ENCODE peak calls at places on chromosomes 2 and 18, in eight cellular contexts. F is BJ, D is LHCN-M2, E is NCI-H1105 treated with DMSO at 0.1 percent for 48 hours, R is kidney epithelial cell, I is K562, X is ureter, V is mucosa of descending colon. Q is an unnamed sample.

GRCh38 chr2:182854405-182855105 is 11.9 kb downstream of the FRZB start:
- DNase-seq in F (no peak), D (no peak), E (no peak), R (no peak), I (no peak), X (no peak), V (no peak), Q (no peak)

GRCh38 chr2:233100192-233100998 is 40.3 kb downstream of the INPP5D start:
- DNase-seq in F (no peak), D (no peak), E (no peak), R (no peak), I (no peak), X (no peak), V (no peak), Q (no peak)

GRCh38 chr2:191845248-191845715 is 1.6 kb downstream of the CAVIN2 start:
- DNase-seq in F (no peak), D (peak), E (no peak), R (no peak), I (peak), X (peak), V (no peak), Q (no peak)

GRCh38 chr18:37322497-37323035 is 243.0 kb downstream of the CELF4 start:
- DNase-seq in F (no peak), D (peak), E (peak), R (no peak), I (peak), X (no peak), V (peak), Q (peak)

GRCh38 chr2:45236268-45236667 is 227.0 kb upstream of the SIX2 start:
- DNase-seq in F (no peak), D (no peak), E (no peak), R (no peak), I (no peak), X (no peak), V (no peak), Q (no peak)

GRCh38 chr18:79396431-79397287 is 929 bp downstream of the NFATC1 start:
- DNase-seq in F (no peak), D (peak), E (no peak), R (no peak), I (peak), X (no peak), V (no peak), Q (no peak)

GRCh38 chr2:49003206-49003605 is 151.1 kb downstream of the FSHR start:
- DNase-seq in F (no peak), D (no peak), E (no peak), R (no peak), I (no peak), X (no peak), V (no peak), Q (no peak)

GRCh38 chr2:65056990-65057375 is 767 bp downstream of the CEP68 start:
- DNase-seq in F (no peak), D (no peak), E (no peak), R (no peak), I (no peak), X (no peak), V (no peak), Q (no peak)

GRCh38 chr2:239015769-239016675 is 168.1 kb downstream of the TWIST2 start:
- DNase-seq in F (no peak), D (no peak), E (no peak), R (no peak), I (no peak), X (no peak), V (no peak), Q (no peak)

GRCh38 chr2:127176371-127177311 is 43.5 kb downstream of the CYP27C1 start:
- DNase-seq in F (peak), D (peak), E (no peak), R (no peak), I (no peak), X (peak), V (peak), Q (no peak)

GRCh38 chr2:110804915-110805314 is 72.5 kb downstream of the ACOXL start:
- DNase-seq in F (no peak), D (no peak), E (no peak), R (no peak), I (no peak), X (peak), V (no peak), Q (no peak)

GRCh38 chr18:21327101-21327500 is 85.1 kb downstream of the GREB1L start:
- DNase-seq in F (no peak), D (no peak), E (no peak), R (no peak), I (no peak), X (no peak), V (no peak), Q (peak)

GRCh38 chr2:170222298-170222697 is 44.4 kb downstream of the MYO3B start:
- DNase-seq in F (no peak), D (peak), E (no peak), R (no peak), I (no peak), X (no peak), V (no peak), Q (no peak)

GRCh38 chr18:55869965-55870585 is 282.1 kb upstream of the TCF4 start:
- DNase-seq in F (peak), D (peak), E (no peak), R (no peak), I (no peak), X (no peak), V (no peak), Q (no peak)

GRCh38 chr2:79604748-79605147 is 91.9 kb downstream of the CTNNA2 start:
- DNase-seq in F (no peak), D (no peak), E (no peak), R (no peak), I (no peak), X (no peak), V (no peak), Q (no peak)

GRCh38 chr18:42514522-42514921 is 559.5 kb downstream of the PIK3C3 start:
- DNase-seq in F (no peak), D (no peak), E (no peak), R (peak), I (no peak), X (no peak), V (no peak), Q (no peak)

GRCh38 chr2:215527738-215528137 is 91.9 kb upstream of the FN1 start:
- DNase-seq in F (no peak), D (peak), E (no peak), R (no peak), I (no peak), X (no peak), V (no peak), Q (no peak)

GRCh38 chr2:20198001-20198400 is 26.9 kb downstream of the SDC1 start:
- DNase-seq in F (no peak), D (no peak), E (peak), R (no peak), I (no peak), X (peak), V (peak), Q (peak)

Q was measured in COR-L47.